ENCODE peak calls at places on chromosome 19, in nine cellular contexts. One of them, this sample, is unnamed.

GRCh38 chr19:1291761-1292418 is 6.2 kb downstream of the EFNA2 start:
- DNase-seq in ACHN: no peak
- DNase-seq in stimulated activated CD4-positive, alpha-beta T cell treated with anti-CD3 and anti-CD28 coated beads, Interleukin-15, amount 100 ng/mL, for 1 hour: no peak
- DNase-seq in NCI-H69: no peak
- DNase-seq in upper lobe of right lung: no peak
- DNase-seq in NCI-H2107: no peak
- DNase-seq in nucleus accumbens: no peak
- DNase-seq in amygdala: no peak
- DNase-seq in activated CD4-positive, alpha-beta T cell treated with anti-CD3 and anti-CD28 coated beads for 24 hours: no peak
- DNase-seq in this sample: no peak

GRCh38 chr19:45391346-45391745 is 13.5 kb downstream of the PPP1R13L start:
- DNase-seq in ACHN: no peak
- DNase-seq in stimulated activated CD4-positive, alpha-beta T cell treated with anti-CD3 and anti-CD28 coated beads, Interleukin-15, amount 100 ng/mL, for 1 hour: no peak
- DNase-seq in NCI-H69: peak
- DNase-seq in upper lobe of right lung: no peak
- DNase-seq in NCI-H2107: no peak
- DNase-seq in nucleus accumbens: no peak
- DNase-seq in amygdala: no peak
- DNase-seq in activated CD4-positive, alpha-beta T cell treated with anti-CD3 and anti-CD28 coated beads for 24 hours: no peak
- DNase-seq in this sample: no peak

GRCh38 chr19:46609511-46610412 is 8.6 kb downstream of the CALM3 start:
- DNase-seq in ACHN: no peak
- DNase-seq in stimulated activated CD4-positive, alpha-beta T cell treated with anti-CD3 and anti-CD28 coated beads, Interleukin-15, amount 100 ng/mL, for 1 hour: no peak
- DNase-seq in NCI-H69: no peak
- DNase-seq in upper lobe of right lung: peak
- DNase-seq in NCI-H2107: no peak
- DNase-seq in nucleus accumbens: no peak
- DNase-seq in amygdala: no peak
- DNase-seq in activated CD4-positive, alpha-beta T cell treated with anti-CD3 and anti-CD28 coated beads for 24 hours: no peak
- DNase-seq in this sample: no peak

GRCh38 chr19:52600639-52601024 is 30.5 kb downstream of the ZNF701 start:
- DNase-seq in ACHN: no peak
- DNase-seq in stimulated activated CD4-positive, alpha-beta T cell treated with anti-CD3 and anti-CD28 coated beads, Interleukin-15, amount 100 ng/mL, for 1 hour: no peak
- DNase-seq in NCI-H69: peak
- DNase-seq in upper lobe of right lung: peak
- DNase-seq in NCI-H2107: no peak
- DNase-seq in nucleus accumbens: no peak
- DNase-seq in amygdala: no peak
- DNase-seq in activated CD4-positive, alpha-beta T cell treated with anti-CD3 and anti-CD28 coated beads for 24 hours: no peak
- DNase-seq in this sample: no peak

GRCh38 chr19:3782903-3783302 is 3.3 kb downstream of the MATK start:
- DNase-seq in ACHN: no peak
- DNase-seq in stimulated activated CD4-positive, alpha-beta T cell treated with anti-CD3 and anti-CD28 coated beads, Interleukin-15, amount 100 ng/mL, for 1 hour: no peak
- DNase-seq in NCI-H69: no peak
- DNase-seq in upper lobe of right lung: peak
- DNase-seq in NCI-H2107: no peak
- DNase-seq in nucleus accumbens: no peak
- DNase-seq in amygdala: no peak
- DNase-seq in activated CD4-positive, alpha-beta T cell treated with anti-CD3 and anti-CD28 coated beads for 24 hours: no peak
- DNase-seq in this sample: no peak

GRCh38 chr19:49344516-49345423 is 9.6 kb downstream of the CD37 start:
- DNase-seq in ACHN: no peak
- DNase-seq in stimulated activated CD4-positive, alpha-beta T cell treated with anti-CD3 and anti-CD28 coated beads, Interleukin-15, amount 100 ng/mL, for 1 hour: no peak
- DNase-seq in NCI-H69: no peak
- DNase-seq in upper lobe of right lung: no peak
- DNase-seq in NCI-H2107: no peak
- DNase-seq in nucleus accumbens: no peak
- DNase-seq in amygdala: no peak
- DNase-seq in activated CD4-positive, alpha-beta T cell treated with anti-CD3 and anti-CD28 coated beads for 24 hours: no peak
- DNase-seq in this sample: no peak

GRCh38 chr19:27889156-27889555 is 1323.8 kb downstream of the UQCRFS1 start:
- DNase-seq in ACHN: no peak
- DNase-seq in stimulated activated CD4-positive, alpha-beta T cell treated with anti-CD3 and anti-CD28 coated beads, Interleukin-15, amount 100 ng/mL, for 1 hour: no peak
- DNase-seq in NCI-H69: no peak
- DNase-seq in upper lobe of right lung: no peak
- DNase-seq in NCI-H2107: no peak
- DNase-seq in nucleus accumbens: no peak
- DNase-seq in amygdala: no peak
- DNase-seq in activated CD4-positive, alpha-beta T cell treated with anti-CD3 and anti-CD28 coated beads for 24 hours: no peak
- DNase-seq in this sample: no peak

GRCh38 chr19:21147540-21147939 is 5.7 kb downstream of the ZNF431 start:
- DNase-seq in ACHN: no peak
- DNase-seq in stimulated activated CD4-positive, alpha-beta T cell treated with anti-CD3 and anti-CD28 coated beads, Interleukin-15, amount 100 ng/mL, for 1 hour: no peak
- DNase-seq in NCI-H69: no peak
- DNase-seq in upper lobe of right lung: no peak
- DNase-seq in NCI-H2107: no peak
- DNase-seq in nucleus accumbens: no peak
- DNase-seq in amygdala: no peak
- DNase-seq in activated CD4-positive, alpha-beta T cell treated with anti-CD3 and anti-CD28 coated beads for 24 hours: no peak
- DNase-seq in this sample: no peak

GRCh38 chr19:51539821-51540366 is 8.4 kb upstream of the SIGLEC6 start:
- DNase-seq in ACHN: no peak
- DNase-seq in stimulated activated CD4-positive, alpha-beta T cell treated with anti-CD3 and anti-CD28 coated beads, Interleukin-15, amount 100 ng/mL, for 1 hour: no peak
- DNase-seq in NCI-H69: no peak
- DNase-seq in upper lobe of right lung: no peak
- DNase-seq in NCI-H2107: no peak
- DNase-seq in nucleus accumbens: no peak
- DNase-seq in amygdala: no peak
- DNase-seq in activated CD4-positive, alpha-beta T cell treated with anti-CD3 and anti-CD28 coated beads for 24 hours: no peak
- DNase-seq in this sample: no peak

GRCh38 chr19:6073858-6074708 is 36.2 kb downstream of the RFX2 start:
- DNase-seq in ACHN: no peak
- DNase-seq in stimulated activated CD4-positive, alpha-beta T cell treated with anti-CD3 and anti-CD28 coated beads, Interleukin-15, amount 100 ng/mL, for 1 hour: no peak
- DNase-seq in NCI-H69: no peak
- DNase-seq in upper lobe of right lung: peak
- DNase-seq in NCI-H2107: no peak
- DNase-seq in nucleus accumbens: no peak
- DNase-seq in amygdala: no peak
- DNase-seq in activated CD4-positive, alpha-beta T cell treated with anti-CD3 and anti-CD28 coated beads for 24 hours: no peak
- DNase-seq in this sample: no peak

GRCh38 chr19:8206147-8207087 is 2.8 kb upstream of the CERS4 start:
- DNase-seq in ACHN: no peak
- DNase-seq in stimulated activated CD4-positive, alpha-beta T cell treated with anti-CD3 and anti-CD28 coated beads, Interleukin-15, amount 100 ng/mL, for 1 hour: no peak
- DNase-seq in NCI-H69: peak
- DNase-seq in upper lobe of right lung: no peak
- DNase-seq in NCI-H2107: peak
- DNase-seq in nucleus accumbens: no peak
- DNase-seq in amygdala: no peak
- DNase-seq in activated CD4-positive, alpha-beta T cell treated with anti-CD3 and anti-CD28 coated beads for 24 hours: no peak
- DNase-seq in this sample: peak

GRCh38 chr19:34217952-34218817 is 36.2 kb upstream of the GARRE1 start:
- DNase-seq in ACHN: peak
- DNase-seq in stimulated activated CD4-positive, alpha-beta T cell treated with anti-CD3 and anti-CD28 coated beads, Interleukin-15, amount 100 ng/mL, for 1 hour: peak
- DNase-seq in NCI-H69: peak
- DNase-seq in upper lobe of right lung: no peak
- DNase-seq in NCI-H2107: peak
- DNase-seq in nucleus accumbens: no peak
- DNase-seq in amygdala: no peak
- DNase-seq in activated CD4-positive, alpha-beta T cell treated with anti-CD3 and anti-CD28 coated beads for 24 hours: peak
- DNase-seq in this sample: peak

GRCh38 chr19:1183543-1184172 is 9.6 kb upstream of the SBNO2 start:
- DNase-seq in ACHN: peak
- DNase-seq in stimulated activated CD4-positive, alpha-beta T cell treated with anti-CD3 and anti-CD28 coated beads, Interleukin-15, amount 100 ng/mL, for 1 hour: no peak
- DNase-seq in NCI-H69: no peak
- DNase-seq in upper lobe of right lung: no peak
- DNase-seq in NCI-H2107: no peak
- DNase-seq in nucleus accumbens: no peak
- DNase-seq in amygdala: no peak
- DNase-seq in activated CD4-positive, alpha-beta T cell treated with anti-CD3 and anti-CD28 coated beads for 24 hours: no peak
- DNase-seq in this sample: no peak

GRCh38 chr19:40284501-40285352 is at the start of gene AKT2:
- DNase-seq in ACHN: peak
- DNase-seq in stimulated activated CD4-positive, alpha-beta T cell treated with anti-CD3 and anti-CD28 coated beads, Interleukin-15, amount 100 ng/mL, for 1 hour: peak
- DNase-seq in NCI-H69: peak
- DNase-seq in upper lobe of right lung: no peak
- DNase-seq in NCI-H2107: no peak
- DNase-seq in nucleus accumbens: no peak
- DNase-seq in amygdala: peak
- DNase-seq in activated CD4-positive, alpha-beta T cell treated with anti-CD3 and anti-CD28 coated beads for 24 hours: peak
- DNase-seq in this sample: peak

GRCh38 chr19:1445185-1445931 is 4.6 kb upstream of the APC2 start:
- DNase-seq in ACHN: peak
- DNase-seq in stimulated activated CD4-positive, alpha-beta T cell treated with anti-CD3 and anti-CD28 coated beads, Interleukin-15, amount 100 ng/mL, for 1 hour: peak
- DNase-seq in NCI-H69: peak
- DNase-seq in upper lobe of right lung: peak
- DNase-seq in NCI-H2107: no peak
- DNase-seq in nucleus accumbens: peak
- DNase-seq in amygdala: peak
- DNase-seq in activated CD4-positive, alpha-beta T cell treated with anti-CD3 and anti-CD28 coated beads for 24 hours: peak
- DNase-seq in this sample: peak

GRCh38 chr19:53102186-53102585 is 1.0 kb downstream of the ZNF160 start:
- DNase-seq in ACHN: no peak
- DNase-seq in stimulated activated CD4-positive, alpha-beta T cell treated with anti-CD3 and anti-CD28 coated beads, Interleukin-15, amount 100 ng/mL, for 1 hour: no peak
- DNase-seq in NCI-H69: peak
- DNase-seq in upper lobe of right lung: no peak
- DNase-seq in NCI-H2107: no peak
- DNase-seq in nucleus accumbens: no peak
- DNase-seq in amygdala: no peak
- DNase-seq in activated CD4-positive, alpha-beta T cell treated with anti-CD3 and anti-CD28 coated beads for 24 hours: no peak
- DNase-seq in this sample: no peak

GRCh38 chr19:28843771-28844492 is 369.0 kb downstream of the UQCRFS1 start:
- DNase-seq in ACHN: no peak
- DNase-seq in stimulated activated CD4-positive, alpha-beta T cell treated with anti-CD3 and anti-CD28 coated beads, Interleukin-15, amount 100 ng/mL, for 1 hour: no peak
- DNase-seq in NCI-H69: no peak
- DNase-seq in upper lobe of right lung: no peak
- DNase-seq in NCI-H2107: no peak
- DNase-seq in nucleus accumbens: no peak
- DNase-seq in amygdala: no peak
- DNase-seq in activated CD4-positive, alpha-beta T cell treated with anti-CD3 and anti-CD28 coated beads for 24 hours: no peak
- DNase-seq in this sample: no peak

GRCh38 chr19:56566904-56567273 is 379 bp upstream of the ZNF470 start:
- DNase-seq in ACHN: no peak
- DNase-seq in stimulated activated CD4-positive, alpha-beta T cell treated with anti-CD3 and anti-CD28 coated beads, Interleukin-15, amount 100 ng/mL, for 1 hour: no peak
- DNase-seq in NCI-H69: peak
- DNase-seq in upper lobe of right lung: peak
- DNase-seq in NCI-H2107: no peak
- DNase-seq in nucleus accumbens: no peak
- DNase-seq in amygdala: no peak
- DNase-seq in activated CD4-positive, alpha-beta T cell treated with anti-CD3 and anti-CD28 coated beads for 24 hours: peak
- DNase-seq in this sample: no peak

GRCh38 chr19:3268326-3268725 is 43.9 kb downstream of the CELF5 start:
- DNase-seq in ACHN: no peak
- DNase-seq in stimulated activated CD4-positive, alpha-beta T cell treated with anti-CD3 and anti-CD28 coated beads, Interleukin-15, amount 100 ng/mL, for 1 hour: no peak
- DNase-seq in NCI-H69: no peak
- DNase-seq in upper lobe of right lung: no peak
- DNase-seq in NCI-H2107: no peak
- DNase-seq in nucleus accumbens: no peak
- DNase-seq in amygdala: no peak
- DNase-seq in activated CD4-positive, alpha-beta T cell treated with anti-CD3 and anti-CD28 coated beads for 24 hours: no peak
- DNase-seq in this sample: no peak

GRCh38 chr19:55082023-55082851 is 6.6 kb downstream of the EPS8L1 start:
- DNase-seq in ACHN: no peak
- DNase-seq in stimulated activated CD4-positive, alpha-beta T cell treated with anti-CD3 and anti-CD28 coated beads, Interleukin-15, amount 100 ng/mL, for 1 hour: no peak
- DNase-seq in NCI-H69: peak
- DNase-seq in upper lobe of right lung: no peak
- DNase-seq in NCI-H2107: no peak
- DNase-seq in nucleus accumbens: no peak
- DNase-seq in amygdala: no peak
- DNase-seq in activated CD4-positive, alpha-beta T cell treated with anti-CD3 and anti-CD28 coated beads for 24 hours: peak
- DNase-seq in this sample: no peak

GRCh38 chr19:10797541-10798256 is 38.3 kb downstream of the TMED1 start:
- DNase-seq in ACHN: no peak
- DNase-seq in stimulated activated CD4-positive, alpha-beta T cell treated with anti-CD3 and anti-CD28 coated beads, Interleukin-15, amount 100 ng/mL, for 1 hour: peak
- DNase-seq in NCI-H69: no peak
- DNase-seq in upper lobe of right lung: no peak
- DNase-seq in NCI-H2107: no peak
- DNase-seq in nucleus accumbens: no peak
- DNase-seq in amygdala: peak
- DNase-seq in activated CD4-positive, alpha-beta T cell treated with anti-CD3 and anti-CD28 coated beads for 24 hours: peak
- DNase-seq in this sample: no peak

GRCh38 chr19:51354742-51355148 is 11.4 kb downstream of the ETFB start:
- DNase-seq in ACHN: no peak
- DNase-seq in stimulated activated CD4-positive, alpha-beta T cell treated with anti-CD3 and anti-CD28 coated beads, Interleukin-15, amount 100 ng/mL, for 1 hour: no peak
- DNase-seq in NCI-H69: no peak
- DNase-seq in upper lobe of right lung: no peak
- DNase-seq in NCI-H2107: no peak
- DNase-seq in nucleus accumbens: peak
- DNase-seq in amygdala: peak
- DNase-seq in activated CD4-positive, alpha-beta T cell treated with anti-CD3 and anti-CD28 coated beads for 24 hours: no peak
- DNase-seq in this sample: no peak

GRCh38 chr19:57689750-57690149 is 8.0 kb downstream of the ZNF551 start:
- DNase-seq in ACHN: no peak
- DNase-seq in stimulated activated CD4-positive, alpha-beta T cell treated with anti-CD3 and anti-CD28 coated beads, Interleukin-15, amount 100 ng/mL, for 1 hour: no peak
- DNase-seq in NCI-H69: no peak
- DNase-seq in upper lobe of right lung: no peak
- DNase-seq in NCI-H2107: no peak
- DNase-seq in nucleus accumbens: no peak
- DNase-seq in amygdala: no peak
- DNase-seq in activated CD4-positive, alpha-beta T cell treated with anti-CD3 and anti-CD28 coated beads for 24 hours: no peak
- DNase-seq in this sample: no peak

GRCh38 chr19:38917516-38917915 is 5.5 kb upstream of the CCER2 start:
- DNase-seq in ACHN: no peak
- DNase-seq in stimulated activated CD4-positive, alpha-beta T cell treated with anti-CD3 and anti-CD28 coated beads, Interleukin-15, amount 100 ng/mL, for 1 hour: no peak
- DNase-seq in NCI-H69: no peak
- DNase-seq in upper lobe of right lung: no peak
- DNase-seq in NCI-H2107: no peak
- DNase-seq in nucleus accumbens: no peak
- DNase-seq in amygdala: no peak
- DNase-seq in activated CD4-positive, alpha-beta T cell treated with anti-CD3 and anti-CD28 coated beads for 24 hours: no peak
- DNase-seq in this sample: no peak

GRCh38 chr19:45376045-45376724 is 5.8 kb upstream of the ERCC2 start:
- DNase-seq in ACHN: peak
- DNase-seq in stimulated activated CD4-positive, alpha-beta T cell treated with anti-CD3 and anti-CD28 coated beads, Interleukin-15, amount 100 ng/mL, for 1 hour: no peak
- DNase-seq in NCI-H69: no peak
- DNase-seq in upper lobe of right lung: no peak
- DNase-seq in NCI-H2107: no peak
- DNase-seq in nucleus accumbens: no peak
- DNase-seq in amygdala: no peak
- DNase-seq in activated CD4-positive, alpha-beta T cell treated with anti-CD3 and anti-CD28 coated beads for 24 hours: no peak
- DNase-seq in this sample: no peak

GRCh38 chr19:24065865-24066604 is 21.0 kb upstream of the ZNF254 start:
- DNase-seq in ACHN: no peak
- DNase-seq in stimulated activated CD4-positive, alpha-beta T cell treated with anti-CD3 and anti-CD28 coated beads, Interleukin-15, amount 100 ng/mL, for 1 hour: no peak
- DNase-seq in NCI-H69: no peak
- DNase-seq in upper lobe of right lung: no peak
- DNase-seq in NCI-H2107: no peak
- DNase-seq in nucleus accumbens: no peak
- DNase-seq in amygdala: no peak
- DNase-seq in activated CD4-positive, alpha-beta T cell treated with anti-CD3 and anti-CD28 coated beads for 24 hours: no peak
- DNase-seq in this sample: no peak

GRCh38 chr19:39474139-39474620 is 6.5 kb upstream of the TIMM50 start:
- DNase-seq in ACHN: peak
- DNase-seq in stimulated activated CD4-positive, alpha-beta T cell treated with anti-CD3 and anti-CD28 coated beads, Interleukin-15, amount 100 ng/mL, for 1 hour: peak
- DNase-seq in NCI-H69: peak
- DNase-seq in upper lobe of right lung: peak
- DNase-seq in NCI-H2107: no peak
- DNase-seq in nucleus accumbens: peak
- DNase-seq in amygdala: peak
- DNase-seq in activated CD4-positive, alpha-beta T cell treated with anti-CD3 and anti-CD28 coated beads for 24 hours: peak
- DNase-seq in this sample: peak

GRCh38 chr19:49328741-49329140 is 3.8 kb upstream of the SLC6A16 start:
- DNase-seq in ACHN: no peak
- DNase-seq in stimulated activated CD4-positive, alpha-beta T cell treated with anti-CD3 and anti-CD28 coated beads, Interleukin-15, amount 100 ng/mL, for 1 hour: no peak
- DNase-seq in NCI-H69: no peak
- DNase-seq in upper lobe of right lung: no peak
- DNase-seq in NCI-H2107: no peak
- DNase-seq in nucleus accumbens: no peak
- DNase-seq in amygdala: no peak
- DNase-seq in activated CD4-positive, alpha-beta T cell treated with anti-CD3 and anti-CD28 coated beads for 24 hours: no peak
- DNase-seq in this sample: no peak

GRCh38 chr19:52946322-52947310 is 16.1 kb downstream of the ZNF816 start:
- DNase-seq in ACHN: no peak
- DNase-seq in stimulated activated CD4-positive, alpha-beta T cell treated with anti-CD3 and anti-CD28 coated beads, Interleukin-15, amount 100 ng/mL, for 1 hour: no peak
- DNase-seq in NCI-H69: peak
- DNase-seq in upper lobe of right lung: peak
- DNase-seq in NCI-H2107: no peak
- DNase-seq in nucleus accumbens: no peak
- DNase-seq in amygdala: no peak
- DNase-seq in activated CD4-positive, alpha-beta T cell treated with anti-CD3 and anti-CD28 coated beads for 24 hours: no peak
- DNase-seq in this sample: peak

GRCh38 chr19:28914173-28914572 is 298.8 kb downstream of the UQCRFS1 start:
- DNase-seq in ACHN: no peak
- DNase-seq in stimulated activated CD4-positive, alpha-beta T cell treated with anti-CD3 and anti-CD28 coated beads, Interleukin-15, amount 100 ng/mL, for 1 hour: no peak
- DNase-seq in NCI-H69: no peak
- DNase-seq in upper lobe of right lung: no peak
- DNase-seq in NCI-H2107: no peak
- DNase-seq in nucleus accumbens: no peak
- DNase-seq in amygdala: no peak
- DNase-seq in activated CD4-positive, alpha-beta T cell treated with anti-CD3 and anti-CD28 coated beads for 24 hours: no peak
- DNase-seq in this sample: no peak

GRCh38 chr19:30109565-30109964 is 167.5 kb downstream of the URI1 start:
- DNase-seq in ACHN: no peak
- DNase-seq in stimulated activated CD4-positive, alpha-beta T cell treated with anti-CD3 and anti-CD28 coated beads, Interleukin-15, amount 100 ng/mL, for 1 hour: no peak
- DNase-seq in NCI-H69: no peak
- DNase-seq in upper lobe of right lung: no peak
- DNase-seq in NCI-H2107: no peak
- DNase-seq in nucleus accumbens: no peak
- DNase-seq in amygdala: no peak
- DNase-seq in activated CD4-positive, alpha-beta T cell treated with anti-CD3 and anti-CD28 coated beads for 24 hours: no peak
- DNase-seq in this sample: no peak

This sample was measured in NCI-H187.